ENCODE peak calls at places on chromosomes 3 and 15, in five cellular contexts. W, P, X, E and J are unnamed samples.

GRCh38 chr3:8456118-8456811 is 45.4 kb upstream of the LMCD1 start:
- DNase-seq in W (no peak), P (peak), X (no peak), E (no peak), J (no peak)

GRCh38 chr3:133475245-133476010 is 75.6 kb downstream of the BFSP2 start:
- DNase-seq in W (no peak), P (peak), X (no peak), E (no peak), J (peak)

GRCh38 chr15:49815937-49816336 is 195.1 kb downstream of the DTWD1 start:
- DNase-seq in W (no peak), P (peak), X (peak), E (peak), J (peak)

GRCh38 chr3:194051554-194052175 is 84.3 kb upstream of the HES1 start:
- DNase-seq in W (no peak), P (no peak), X (no peak), E (no peak), J (no peak)

GRCh38 chr3:12470111-12470510 is 14.2 kb upstream of the TSEN2 start:
- DNase-seq in W (no peak), P (no peak), X (peak), E (peak), J (no peak)

GRCh38 chr3:193872265-193872753 is 263.6 kb upstream of the HES1 start:
- DNase-seq in W (no peak), P (peak), X (peak), E (peak), J (no peak)

GRCh38 chr3:71859128-71859519 is 74.2 kb upstream of the PROK2 start:
- DNase-seq in W (no peak), P (peak), X (peak), E (no peak), J (no peak)

GRCh38 chr3:49803464-49804140 is 541 bp downstream of the INKA1 start:
- DNase-seq in W (peak), P (peak), X (no peak), E (no peak), J (peak)

GRCh38 chr15:88627463-88627862 is 6.3 kb downstream of the AEN start:
- DNase-seq in W (peak), P (peak), X (no peak), E (no peak), J (no peak)

GRCh38 chr15:43483306-43484128 is 9.4 kb downstream of the TP53BP1 start:
- DNase-seq in W (no peak), P (peak), X (peak), E (peak), J (no peak)

GRCh38 chr15:65980824-65981456 is 111.6 kb downstream of the RAB11A start:
- DNase-seq in W (peak), P (peak), X (peak), E (peak), J (peak)

GRCh38 chr3:197367081-197367780 is 68.8 kb upstream of the DLG1 start:
- DNase-seq in W (no peak), P (peak), X (peak), E (peak), J (peak)

GRCh38 chr15:40465939-40466338 is 4.8 kb upstream of the CHST14 start:
- DNase-seq in W (no peak), P (no peak), X (no peak), E (no peak), J (no peak)

GRCh38 chr15:42215854-42216829 is 8.0 kb upstream of the VPS39 start:
- DNase-seq in W (no peak), P (peak), X (peak), E (no peak), J (no peak)

GRCh38 chr15:74812533-74812932 is at the start of gene LMAN1L:
- DNase-seq in W (no peak), P (no peak), X (no peak), E (no peak), J (no peak)

GRCh38 chr3:23183731-23184130 is 19.4 kb upstream of the UBE2E2 start:
- DNase-seq in W (no peak), P (peak), X (peak), E (peak), J (peak)

GRCh38 chr3:194142156-194142910 is 6.4 kb downstream of the HES1 start:
- DNase-seq in W (no peak), P (no peak), X (peak), E (no peak), J (no peak)

GRCh38 chr15:36109943-36110658 is 469.3 kb upstream of the CDIN1 start:
- DNase-seq in W (no peak), P (no peak), X (peak), E (peak), J (no peak)

GRCh38 chr15:69852482-69853275 is 245.0 kb downstream of the TLE3 start:
- DNase-seq in W (no peak), P (peak), X (no peak), E (peak), J (no peak)

GRCh38 chr3:142180761-142181362 is 31.5 kb upstream of the TFDP2 start:
- DNase-seq in W (peak), P (peak), X (peak), E (peak), J (peak)